ENCODE peak calls at places on chromosomes 12 and 14, in six cellular contexts. One of them, this sample, is unnamed.

GRCh38 chr12:48349471-48349870 is 1.2 kb downstream of the ZNF641 start:
- DNase-seq in NCI-H2029 treated with DMSO at 0.1 percent for 48 hours: no peak
- DNase-seq in CD4-positive, CD25-positive, alpha-beta regulatory T cell: no peak
- DNase-seq in T-helper 22 cell: no peak
- DNase-seq in suprapubic skin: no peak
- DNase-seq in activated CD4-positive, alpha-beta T cell treated with anti-CD3 and anti-CD28 coated beads for 1 hour: no peak
- DNase-seq in this sample: no peak

GRCh38 chr14:38693423-38693822 is 409.6 kb downstream of the SEC23A start:
- DNase-seq in T-helper 22 cell: no peak
- DNase-seq in suprapubic skin: no peak
- DNase-seq in CD4-positive, CD25-positive, alpha-beta regulatory T cell: no peak
- DNase-seq in NCI-H2029 treated with DMSO at 0.1 percent for 48 hours: no peak
- DNase-seq in activated CD4-positive, alpha-beta T cell treated with anti-CD3 and anti-CD28 coated beads for 1 hour: no peak
- DNase-seq in this sample: no peak

GRCh38 chr12:120500577-120500976 is 4.7 kb downstream of the DYNLL1 start:
- DNase-seq in suprapubic skin: no peak
- DNase-seq in CD4-positive, CD25-positive, alpha-beta regulatory T cell: no peak
- DNase-seq in activated CD4-positive, alpha-beta T cell treated with anti-CD3 and anti-CD28 coated beads for 1 hour: no peak
- DNase-seq in NCI-H2029 treated with DMSO at 0.1 percent for 48 hours: no peak
- DNase-seq in T-helper 22 cell: no peak
- DNase-seq in this sample: no peak

GRCh38 chr12:42407306-42407705 is 81.3 kb downstream of the PPHLN1 start:
- DNase-seq in suprapubic skin: no peak
- DNase-seq in activated CD4-positive, alpha-beta T cell treated with anti-CD3 and anti-CD28 coated beads for 1 hour: no peak
- DNase-seq in T-helper 22 cell: no peak
- DNase-seq in CD4-positive, CD25-positive, alpha-beta regulatory T cell: no peak
- DNase-seq in NCI-H2029 treated with DMSO at 0.1 percent for 48 hours: no peak
- DNase-seq in this sample: no peak

GRCh38 chr14:53004976-53005375 is 54.1 kb upstream of the FERMT2 start:
- DNase-seq in activated CD4-positive, alpha-beta T cell treated with anti-CD3 and anti-CD28 coated beads for 1 hour: no peak
- DNase-seq in T-helper 22 cell: no peak
- DNase-seq in CD4-positive, CD25-positive, alpha-beta regulatory T cell: no peak
- DNase-seq in suprapubic skin: no peak
- DNase-seq in NCI-H2029 treated with DMSO at 0.1 percent for 48 hours: no peak
- DNase-seq in this sample: no peak

GRCh38 chr12:25242981-25243764 is 7.6 kb downstream of the KRAS start:
- DNase-seq in activated CD4-positive, alpha-beta T cell treated with anti-CD3 and anti-CD28 coated beads for 1 hour: no peak
- DNase-seq in CD4-positive, CD25-positive, alpha-beta regulatory T cell: no peak
- DNase-seq in NCI-H2029 treated with DMSO at 0.1 percent for 48 hours: no peak
- DNase-seq in T-helper 22 cell: no peak
- DNase-seq in suprapubic skin: no peak
- DNase-seq in this sample: no peak

GRCh38 chr14:69460093-69460701 is 24.3 kb upstream of the PLEKHD1 start:
- DNase-seq in NCI-H2029 treated with DMSO at 0.1 percent for 48 hours: peak
- DNase-seq in T-helper 22 cell: no peak
- DNase-seq in suprapubic skin: no peak
- DNase-seq in CD4-positive, CD25-positive, alpha-beta regulatory T cell: peak
- DNase-seq in activated CD4-positive, alpha-beta T cell treated with anti-CD3 and anti-CD28 coated beads for 1 hour: peak
- DNase-seq in this sample: peak

GRCh38 chr12:53591301-53592206 is 34.6 kb downstream of the ATF7 start:
- DNase-seq in CD4-positive, CD25-positive, alpha-beta regulatory T cell: no peak
- DNase-seq in suprapubic skin: no peak
- DNase-seq in T-helper 22 cell: no peak
- DNase-seq in NCI-H2029 treated with DMSO at 0.1 percent for 48 hours: no peak
- DNase-seq in activated CD4-positive, alpha-beta T cell treated with anti-CD3 and anti-CD28 coated beads for 1 hour: no peak
- DNase-seq in this sample: no peak

GRCh38 chr12:77696183-77696582 is 134.5 kb upstream of the NAV3 start:
- DNase-seq in suprapubic skin: no peak
- DNase-seq in activated CD4-positive, alpha-beta T cell treated with anti-CD3 and anti-CD28 coated beads for 1 hour: no peak
- DNase-seq in CD4-positive, CD25-positive, alpha-beta regulatory T cell: no peak
- DNase-seq in T-helper 22 cell: no peak
- DNase-seq in NCI-H2029 treated with DMSO at 0.1 percent for 48 hours: no peak
- DNase-seq in this sample: no peak

GRCh38 chr12:109109756-109110350 is 6.5 kb upstream of the ACACB start:
- DNase-seq in activated CD4-positive, alpha-beta T cell treated with anti-CD3 and anti-CD28 coated beads for 1 hour: no peak
- DNase-seq in T-helper 22 cell: no peak
- DNase-seq in NCI-H2029 treated with DMSO at 0.1 percent for 48 hours: no peak
- DNase-seq in CD4-positive, CD25-positive, alpha-beta regulatory T cell: no peak
- DNase-seq in suprapubic skin: no peak
- DNase-seq in this sample: no peak

GRCh38 chr14:68682166-68683103 is 110.4 kb downstream of the ZFP36L1 start:
- DNase-seq in CD4-positive, CD25-positive, alpha-beta regulatory T cell: peak
- DNase-seq in suprapubic skin: peak
- DNase-seq in NCI-H2029 treated with DMSO at 0.1 percent for 48 hours: no peak
- DNase-seq in T-helper 22 cell: peak
- DNase-seq in activated CD4-positive, alpha-beta T cell treated with anti-CD3 and anti-CD28 coated beads for 1 hour: no peak
- DNase-seq in this sample: peak

GRCh38 chr12:233615-233968 is 19.6 kb upstream of the SLC6A12 start:
- DNase-seq in activated CD4-positive, alpha-beta T cell treated with anti-CD3 and anti-CD28 coated beads for 1 hour: no peak
- DNase-seq in suprapubic skin: no peak
- DNase-seq in NCI-H2029 treated with DMSO at 0.1 percent for 48 hours: no peak
- DNase-seq in CD4-positive, CD25-positive, alpha-beta regulatory T cell: no peak
- DNase-seq in T-helper 22 cell: no peak
- DNase-seq in this sample: no peak

GRCh38 chr14:45150386-45150890 is 14.7 kb downstream of the FANCM start:
- DNase-seq in NCI-H2029 treated with DMSO at 0.1 percent for 48 hours: no peak
- DNase-seq in activated CD4-positive, alpha-beta T cell treated with anti-CD3 and anti-CD28 coated beads for 1 hour: no peak
- DNase-seq in T-helper 22 cell: no peak
- DNase-seq in suprapubic skin: no peak
- DNase-seq in CD4-positive, CD25-positive, alpha-beta regulatory T cell: no peak
- DNase-seq in this sample: no peak

GRCh38 chr14:105357626-105358025 is 40.7 kb upstream of the TEX22 start:
- DNase-seq in activated CD4-positive, alpha-beta T cell treated with anti-CD3 and anti-CD28 coated beads for 1 hour: no peak
- DNase-seq in CD4-positive, CD25-positive, alpha-beta regulatory T cell: no peak
- DNase-seq in suprapubic skin: no peak
- DNase-seq in T-helper 22 cell: no peak
- DNase-seq in NCI-H2029 treated with DMSO at 0.1 percent for 48 hours: no peak
- DNase-seq in this sample: no peak

GRCh38 chr12:100745378-100746071 is 49.1 kb upstream of the ANO4 start:
- DNase-seq in NCI-H2029 treated with DMSO at 0.1 percent for 48 hours: no peak
- DNase-seq in CD4-positive, CD25-positive, alpha-beta regulatory T cell: no peak
- DNase-seq in activated CD4-positive, alpha-beta T cell treated with anti-CD3 and anti-CD28 coated beads for 1 hour: no peak
- DNase-seq in suprapubic skin: no peak
- DNase-seq in T-helper 22 cell: no peak
- DNase-seq in this sample: no peak

GRCh38 chr12:25716842-25717241 is 163.8 kb upstream of the LMNTD1 start:
- DNase-seq in NCI-H2029 treated with DMSO at 0.1 percent for 48 hours: no peak
- DNase-seq in suprapubic skin: no peak
- DNase-seq in activated CD4-positive, alpha-beta T cell treated with anti-CD3 and anti-CD28 coated beads for 1 hour: no peak
- DNase-seq in T-helper 22 cell: no peak
- DNase-seq in CD4-positive, CD25-positive, alpha-beta regulatory T cell: no peak
- DNase-seq in this sample: no peak

GRCh38 chr12:100504820-100505219 is 31.2 kb downstream of the NR1H4 start:
- DNase-seq in T-helper 22 cell: no peak
- DNase-seq in CD4-positive, CD25-positive, alpha-beta regulatory T cell: no peak
- DNase-seq in activated CD4-positive, alpha-beta T cell treated with anti-CD3 and anti-CD28 coated beads for 1 hour: no peak
- DNase-seq in NCI-H2029 treated with DMSO at 0.1 percent for 48 hours: no peak
- DNase-seq in suprapubic skin: no peak
- DNase-seq in this sample: no peak

GRCh38 chr12:3168775-3169221 is 91.6 kb downstream of the TSPAN9 start:
- DNase-seq in NCI-H2029 treated with DMSO at 0.1 percent for 48 hours: peak
- DNase-seq in activated CD4-positive, alpha-beta T cell treated with anti-CD3 and anti-CD28 coated beads for 1 hour: no peak
- DNase-seq in T-helper 22 cell: no peak
- DNase-seq in suprapubic skin: no peak
- DNase-seq in CD4-positive, CD25-positive, alpha-beta regulatory T cell: no peak
- DNase-seq in this sample: peak

GRCh38 chr12:120468271-120468845 is 1.2 kb downstream of the SRSF9 start:
- DNase-seq in NCI-H2029 treated with DMSO at 0.1 percent for 48 hours: no peak
- DNase-seq in activated CD4-positive, alpha-beta T cell treated with anti-CD3 and anti-CD28 coated beads for 1 hour: no peak
- DNase-seq in suprapubic skin: peak
- DNase-seq in CD4-positive, CD25-positive, alpha-beta regulatory T cell: peak
- DNase-seq in T-helper 22 cell: no peak
- DNase-seq in this sample: peak

GRCh38 chr12:10621278-10621677 is 7.9 kb upstream of the MAGOHB start:
- DNase-seq in CD4-positive, CD25-positive, alpha-beta regulatory T cell: no peak
- DNase-seq in NCI-H2029 treated with DMSO at 0.1 percent for 48 hours: no peak
- DNase-seq in T-helper 22 cell: no peak
- DNase-seq in activated CD4-positive, alpha-beta T cell treated with anti-CD3 and anti-CD28 coated beads for 1 hour: no peak
- DNase-seq in suprapubic skin: no peak
- DNase-seq in this sample: no peak

GRCh38 chr14:26702721-26703250 is 105.0 kb upstream of the NOVA1 start:
- DNase-seq in T-helper 22 cell: no peak
- DNase-seq in activated CD4-positive, alpha-beta T cell treated with anti-CD3 and anti-CD28 coated beads for 1 hour: no peak
- DNase-seq in CD4-positive, CD25-positive, alpha-beta regulatory T cell: no peak
- DNase-seq in NCI-H2029 treated with DMSO at 0.1 percent for 48 hours: no peak
- DNase-seq in suprapubic skin: no peak
- DNase-seq in this sample: no peak

GRCh38 chr14:55706893-55707292 is 126.9 kb downstream of the KTN1 start:
- DNase-seq in NCI-H2029 treated with DMSO at 0.1 percent for 48 hours: no peak
- DNase-seq in CD4-positive, CD25-positive, alpha-beta regulatory T cell: no peak
- DNase-seq in activated CD4-positive, alpha-beta T cell treated with anti-CD3 and anti-CD28 coated beads for 1 hour: no peak
- DNase-seq in T-helper 22 cell: no peak
- DNase-seq in suprapubic skin: no peak
- DNase-seq in this sample: no peak

GRCh38 chr14:31122098-31122611 is 85.4 kb downstream of the HECTD1 start:
- DNase-seq in CD4-positive, CD25-positive, alpha-beta regulatory T cell: no peak
- DNase-seq in NCI-H2029 treated with DMSO at 0.1 percent for 48 hours: no peak
- DNase-seq in activated CD4-positive, alpha-beta T cell treated with anti-CD3 and anti-CD28 coated beads for 1 hour: no peak
- DNase-seq in T-helper 22 cell: no peak
- DNase-seq in suprapubic skin: no peak
- DNase-seq in this sample: no peak

GRCh38 chr12:132351751-132352495 is 22.5 kb upstream of the GALNT9 start:
- DNase-seq in CD4-positive, CD25-positive, alpha-beta regulatory T cell: no peak
- DNase-seq in suprapubic skin: no peak
- DNase-seq in activated CD4-positive, alpha-beta T cell treated with anti-CD3 and anti-CD28 coated beads for 1 hour: no peak
- DNase-seq in NCI-H2029 treated with DMSO at 0.1 percent for 48 hours: no peak
- DNase-seq in T-helper 22 cell: no peak
- DNase-seq in this sample: no peak

GRCh38 chr12:115571027-115571426 is 706.5 kb downstream of the MED13L start:
- DNase-seq in activated CD4-positive, alpha-beta T cell treated with anti-CD3 and anti-CD28 coated beads for 1 hour: no peak
- DNase-seq in suprapubic skin: no peak
- DNase-seq in T-helper 22 cell: no peak
- DNase-seq in CD4-positive, CD25-positive, alpha-beta regulatory T cell: no peak
- DNase-seq in NCI-H2029 treated with DMSO at 0.1 percent for 48 hours: no peak
- DNase-seq in this sample: no peak

GRCh38 chr12:95205685-95206084 is 11.6 kb downstream of the FGD6 start:
- DNase-seq in T-helper 22 cell: no peak
- DNase-seq in CD4-positive, CD25-positive, alpha-beta regulatory T cell: no peak
- DNase-seq in suprapubic skin: no peak
- DNase-seq in activated CD4-positive, alpha-beta T cell treated with anti-CD3 and anti-CD28 coated beads for 1 hour: no peak
- DNase-seq in NCI-H2029 treated with DMSO at 0.1 percent for 48 hours: no peak
- DNase-seq in this sample: no peak

This sample was measured in AG09319.